ENCODE peak calls at places on chromosomes 6 and 20, in four cellular contexts. W, M, N and Z are unnamed samples.

GRCh38 chr6:31180500-31180899 is 10.0 kb upstream of the POU5F1 start:
- DNase-seq in W (peak), M (no peak), N (no peak), Z (no peak)

GRCh38 chr20:50012282-50013263 is 29.8 kb downstream of the SNAI1 start:
- DNase-seq in W (no peak), N (no peak), M (no peak), Z (no peak)

GRCh38 chr20:21028921-21029320 is 77.2 kb downstream of the LINC00237 start:
- DNase-seq in W (no peak), M (no peak), N (no peak), Z (no peak)

GRCh38 chr20:574297-574942 is 30.8 kb upstream of the CSNK2A1 start:
- DNase-seq in N (no peak), M (no peak), W (no peak), Z (peak)

GRCh38 chr6:57064809-57065208 is 18.3 kb downstream of the KIAA1586 start:
- DNase-seq in W (no peak), M (no peak), N (no peak), Z (no peak)

GRCh38 chr6:134621858-134622257 is 303.9 kb upstream of the SGK1 start:
- DNase-seq in N (no peak), M (no peak), W (no peak), Z (no peak)

GRCh38 chr20:5592823-5593761 is 157.1 kb upstream of the SHLD1 start:
- DNase-seq in M (no peak), N (no peak), W (no peak), Z (no peak)

GRCh38 chr6:80434951-80435350 is 328.5 kb downstream of the BCKDHB start:
- DNase-seq in W (no peak), N (no peak), M (no peak), Z (no peak)

GRCh38 chr20:62831361-62831788 is 14.5 kb downstream of the COL9A3 start:
- DNase-seq in M (no peak), W (no peak), N (no peak), Z (no peak)

GRCh38 chr6:147204843-147205311 is 660 bp downstream of the STXBP5 start:
- DNase-seq in W (no peak), M (no peak), N (no peak), Z (no peak)

GRCh38 chr20:36658300-36658699 is 12.3 kb upstream of the SLA2 start:
- DNase-seq in M (no peak), W (no peak), N (no peak), Z (no peak)

GRCh38 chr6:138203315-138203714 is 15.0 kb downstream of the PBOV1 start:
- DNase-seq in M (no peak), N (no peak), W (no peak), Z (no peak)

GRCh38 chr20:37457928-37458327 is 63.1 kb upstream of the NNAT start:
- DNase-seq in M (no peak), W (no peak), N (no peak), Z (no peak)

GRCh38 chr6:135909737-135910387 is 58.4 kb downstream of the PDE7B start:
- DNase-seq in W (no peak), M (peak), N (no peak), Z (peak)

GRCh38 chr6:169529931-169530761 is 171.7 kb downstream of the WDR27 start:
- DNase-seq in M (no peak), N (no peak), W (peak), Z (no peak)

GRCh38 chr6:21846541-21847451 is 253.2 kb downstream of the SOX4 start:
- DNase-seq in W (no peak), M (peak), N (no peak), Z (peak)

GRCh38 chr6:140018588-140018987 is 644.1 kb upstream of the CITED2 start:
- DNase-seq in M (no peak), W (no peak), N (no peak), Z (no peak)

GRCh38 chr20:50348118-50348517 is 157.5 kb downstream of the CEBPB start:
- DNase-seq in M (no peak), W (peak), N (no peak), Z (peak)

GRCh38 chr6:150775804-150776203 is 89.7 kb upstream of the MTHFD1L start:
- DNase-seq in W (no peak), N (no peak), M (no peak), Z (no peak)

GRCh38 chr20:38633577-38634093 is 32.0 kb downstream of the ARHGAP40 start:
- DNase-seq in M (peak), W (peak), N (no peak), Z (peak)

GRCh38 chr6:74991573-74992332 is 214.1 kb downstream of the COL12A1 start:
- DNase-seq in W (no peak), N (no peak), M (no peak), Z (no peak)